ENCODE peak calls at places on chromosomes 2 and 18, in four cellular contexts. R is Panc1, U is fibroblast of lung, O is sciatic nerve. B is an unnamed sample.

GRCh38 chr2:175111200-175111657 is 56.8 kb downstream of the ATF2 start:
- DNase-seq in R (peak), U (peak), O (no peak), B (no peak)

GRCh38 chr18:79069792-79070151 is 578 bp downstream of the ATP9B start:
- DNase-seq in R (no peak), U (no peak), O (no peak), B (no peak)

GRCh38 chr2:69054431-69054830 is 41.5 kb downstream of the ANTXR1 start:
- DNase-seq in R (no peak), U (peak), O (no peak), B (no peak)

GRCh38 chr18:29840101-29840500 is 1202.4 kb downstream of the DSC3 start:
- DNase-seq in R (no peak), U (peak), O (no peak), B (no peak)

GRCh38 chr18:35581555-35582309 is at the start of gene GALNT1:
- DNase-seq in R (no peak), U (no peak), O (peak), B (no peak)

GRCh38 chr2:117562654-117563053 is 251.8 kb upstream of the DDX18 start:
- DNase-seq in R (no peak), U (no peak), O (no peak), B (no peak)

GRCh38 chr2:17934721-17935120 is 56.3 kb downstream of the KCNS3 start:
- DNase-seq in R (no peak), U (peak), O (no peak), B (no peak)

GRCh38 chr18:32383040-32383819 is 87.5 kb downstream of the GAREM1 start:
- DNase-seq in R (peak), U (peak), O (no peak), B (no peak)

GRCh38 chr2:54038835-54039234 is 68.0 kb upstream of the PSME4 start:
- DNase-seq in R (no peak), U (peak), O (no peak), B (no peak)

GRCh38 chr2:31053929-31054328 is 84.3 kb downstream of the GALNT14 start:
- DNase-seq in R (no peak), U (no peak), O (no peak), B (no peak)

GRCh38 chr2:44722002-44722625 is 219.4 kb upstream of the SIX3 start:
- DNase-seq in R (no peak), U (no peak), O (no peak), B (no peak)

GRCh38 chr2:201358684-201359083 is 1.5 kb upstream of the FLACC1 start:
- DNase-seq in R (peak), U (peak), O (no peak), B (no peak)

B was measured in cardiac septum.